ENCODE peak calls at places on chromosome 5, in ten cellular contexts. L, M, C, W, K, R, X, V, Y and U are unnamed samples. For H3K4me1 and H3K36me3, the result is how much of the 10 kb centered on the place peaks cover.

GRCh38 chr5:82597437-82597836 is 319.3 kb upstream of the RPS23 start:
- DNase-seq in X (no peak), V (no peak), C (no peak), M (no peak), K (peak), R (no peak), Y (no peak), L (no peak), W (no peak), U (no peak)

GRCh38 chr5:14671414-14671813 is 6.9 kb downstream of the OTULIN start:
- DNase-seq in M (no peak), L (no peak), R (peak), X (no peak), C (no peak), V (no peak), W (no peak), Y (no peak), K (no peak), U (no peak)

GRCh38 chr5:62144395-62145022 is 161.5 kb upstream of the KIF2A start:
- DNase-seq in C (no peak), L (no peak), M (no peak), X (no peak), V (no peak), W (no peak), K (peak), Y (no peak), R (peak), U (no peak)

GRCh38 chr5:151675225-151675955 is 11.3 kb downstream of the SPARC start:
- DNase-seq in V (no peak), X (no peak), C (no peak), Y (no peak), W (no peak), K (peak), M (peak), R (no peak), L (no peak), U (no peak)

GRCh38 chr5:124630767-124631704 is 115.4 kb downstream of the ZNF608 start:
- DNase-seq in X (no peak), W (no peak), M (peak), K (no peak), Y (no peak), V (no peak), C (no peak), R (no peak), L (no peak), U (no peak)

GRCh38 chr5:100860407-100860806 is 42.7 kb downstream of the ST8SIA4 start:
- DNase-seq in Y (no peak), X (no peak), C (no peak), R (no peak), L (no peak), W (no peak), V (no peak), M (no peak), K (no peak), U (no peak)

GRCh38 chr5:132407970-132408369 is 38.5 kb downstream of the SLC22A5 start:
- DNase-seq in W (no peak), C (no peak), X (no peak), M (no peak), V (no peak), L (peak), K (no peak), R (no peak), Y (no peak), U (no peak)

GRCh38 chr5:145587308-145588071 is 247.7 kb downstream of the PRELID2 start:
- DNase-seq in M (peak), R (peak), X (no peak), V (no peak), K (peak), Y (no peak), C (no peak), W (no peak), L (peak), U (no peak)

GRCh38 chr5:31442253-31442820 is 89.6 kb downstream of the DROSHA start:
- DNase-seq in V (no peak), C (no peak), X (no peak), W (no peak), K (no peak), M (no peak), L (no peak), Y (no peak), R (no peak), U (no peak)

GRCh38 chr5:132012385-132013005 is 1.0 kb upstream of the ACSL6 start:
- DNase-seq in M (peak), C (peak), K (peak), V (peak), Y (peak), L (no peak), X (peak), R (peak), W (no peak), U (no peak)

GRCh38 chr5:81140942-81141341 is 92.2 kb upstream of the CKMT2 start:
- DNase-seq in X (no peak), W (no peak), L (peak), R (no peak), M (peak), K (peak), C (no peak), V (no peak), Y (no peak), U (peak)

GRCh38 chr5:142428773-142429473 is 104.1 kb upstream of the SPRY4 start:
- DNase-seq in K (no peak), L (no peak), Y (no peak), X (no peak), W (no peak), C (no peak), V (no peak), M (no peak), R (no peak), U (no peak)
- H3K4me1 ChIP-seq in K (half or more), L (under half), Y (under half), X (under half), W (under half), C (under half), V (under half), M (under half), R (under half), U (under half)

GRCh38 chr5:150136841-150137167 is 18.8 kb downstream of the PDGFRB start:
- DNase-seq in C (no peak), V (no peak), M (no peak), Y (no peak), L (no peak), X (no peak), W (no peak), K (no peak), R (no peak), U (no peak)

GRCh38 chr5:150137168-150137957 is 18.3 kb downstream of the PDGFRB start:
- DNase-seq in L (no peak), W (no peak), M (peak), X (no peak), C (no peak), V (no peak), R (no peak), K (peak), Y (no peak), U (no peak)

GRCh38 chr5:150134198-150134588 is 21.5 kb downstream of the PDGFRB start:
- DNase-seq in M (no peak), W (no peak), L (no peak), R (no peak), C (no peak), V (no peak), K (no peak), Y (no peak), X (no peak), U (no peak)

GRCh38 chr5:150136290-150136689 is 19.4 kb downstream of the PDGFRB start:
- DNase-seq in V (no peak), K (no peak), W (no peak), R (no peak), Y (no peak), C (no peak), M (no peak), X (no peak), L (no peak), U (no peak)

GRCh38 chr5:150135557-150135956 is 20.1 kb downstream of the PDGFRB start:
- DNase-seq in W (no peak), V (no peak), R (no peak), K (no peak), L (no peak), C (no peak), X (no peak), M (no peak), Y (no peak), U (no peak)
- H3K36me3 ChIP-seq in W (under half), V (under half), R (under half), K (under half), L (under half), C (under half), X (under half), M (under half), Y (under half), U (under half)

DNA sequence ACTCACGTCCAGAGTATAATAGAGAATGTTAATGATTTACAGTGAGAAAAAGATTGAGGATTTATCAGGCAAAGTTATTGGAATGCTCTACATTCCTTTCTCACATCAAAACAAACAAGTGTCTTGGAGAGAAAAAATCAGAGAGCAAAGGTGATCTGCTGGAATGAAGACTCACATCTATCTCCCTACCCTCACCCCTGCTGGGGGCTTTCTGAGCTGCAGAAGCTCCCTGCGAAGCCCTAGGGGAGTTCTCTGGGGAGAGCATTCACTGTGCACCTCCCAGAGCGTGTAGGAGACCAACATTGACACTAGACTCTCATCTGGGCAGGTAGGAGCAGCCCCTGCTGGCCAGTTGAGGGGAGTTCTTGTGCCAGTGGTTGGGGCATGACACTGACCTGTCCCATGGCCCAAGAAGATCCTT is 76.6 kb upstream of the ADAMTS16 start:
- DNase-seq in C (no peak), R (no peak), M (no peak), W (no peak), K (no peak), L (no peak), X (no peak), Y (no peak), V (no peak), U (no peak)
- TF ChIP-seq CTCF in C (no peak), R (no peak), M (no peak), W (no peak), K (peak), L (no peak), X (no peak), Y (no peak), V (no peak), U (peak)

GRCh38 chr5:135038829-135039525 is 4.9 kb upstream of the PITX1 start:
- DNase-seq in R (peak), W (no peak), V (no peak), L (no peak), Y (no peak), X (no peak), C (no peak), K (no peak), M (no peak), U (no peak)
- H3K4me1 ChIP-seq in R (under half), W (under half), V (under half), L (under half), Y (under half), X (under half), C (under half), K (under half), M (under half), U (under half)

GRCh38 chr5:65674749-65675148 is 47.2 kb downstream of the SGTB start:
- DNase-seq in W (no peak), V (no peak), C (no peak), Y (no peak), R (no peak), K (no peak), X (no peak), L (no peak), M (peak), U (no peak)

GRCh38 chr5:65672787-65673186 is 48.0 kb downstream of the SHLD3 start:
- DNase-seq in L (no peak), X (no peak), Y (no peak), C (no peak), M (peak), K (no peak), W (no peak), V (no peak), R (peak), U (no peak)
- H3K36me3 ChIP-seq in L (under half), X (under half), Y (under half), C (under half), M (under half), K (under half), W (under half), V (under half), R (under half), U (under half)